ENCODE peak calls at places on chromosomes 13 and 19, in four cellular contexts. O, Q, Z and I are unnamed samples.

GRCh38 chr19:19157808-19158207 is 12.3 kb downstream of the MEF2B start:
- DNase-seq in O (no peak), Q (no peak), Z (no peak), I (no peak)

GRCh38 chr13:54185785-54186184 is 1157.2 kb downstream of the OLFM4 start:
- DNase-seq in O (no peak), Q (peak; percentile 7), Z (no peak), I (no peak)

GRCh38 chr13:26300140-26300539 is 46.2 kb downstream of the CDK8 start:
- DNase-seq in O (no peak), Q (no peak), Z (no peak), I (no peak)

GRCh38 chr19:10686193-10686592 is 15.0 kb upstream of the QTRT1 start:
- DNase-seq in O (no peak), Q (no peak), Z (no peak), I (no peak)

GRCh38 chr19:28426902-28427232 is 786.1 kb downstream of the UQCRFS1 start:
- DNase-seq in O (no peak), Q (no peak), Z (no peak), I (no peak)

GRCh38 chr13:111123221-111123620 is 8.1 kb downstream of the ARHGEF7 start:
- DNase-seq in O (no peak), Q (no peak), Z (no peak), I (no peak)

GRCh38 chr19:10238172-10238783 is 7.1 kb upstream of the S1PR2 start:
- DNase-seq in O (no peak), Q (peak; percentile 94), Z (peak; percentile 87), I (no peak)

GRCh38 chr19:50173144-50173543 is 10.1 kb upstream of the IZUMO2 start:
- DNase-seq in O (no peak), Q (no peak), Z (no peak), I (no peak)

GRCh38 chr19:3324405-3324856 is 42.0 kb upstream of the NFIC start:
- DNase-seq in O (peak; percentile 53), Q (no peak), Z (peak; percentile 81), I (no peak)

GRCh38 chr13:24178847-24179845 is 18.6 kb downstream of the SPATA13 start:
- DNase-seq in O (no peak), Q (no peak), Z (no peak), I (no peak)

GRCh38 chr13:76965759-76966421 is 17.6 kb downstream of the ACOD1 start:
- DNase-seq in O (peak; percentile 19), Q (no peak), Z (peak; percentile 90), I (no peak)

GRCh38 chr19:14127929-14128509 is 8.4 kb downstream of the ASF1B start:
- DNase-seq in O (no peak), Q (no peak), Z (peak; percentile 39), I (no peak)

GRCh38 chr13:61994174-61994573 is 578.5 kb upstream of the PCDH20 start:
- DNase-seq in O (no peak), Q (no peak), Z (no peak), I (no peak)

GRCh38 chr19:6536138-6536671 is 5.4 kb downstream of the TNFSF9 start:
- DNase-seq in O (no peak), Q (no peak), Z (peak; percentile 60), I (peak; percentile 7)

GRCh38 chr13:110326263-110326904 is 19.3 kb downstream of the COL4A2 start:
- DNase-seq in O (no peak), Q (no peak), Z (no peak), I (no peak)

GRCh38 chr19:17922138-17922537 is 10.7 kb upstream of the CCDC124 start:
- DNase-seq in O (no peak), Q (no peak), Z (no peak), I (no peak)

GRCh38 chr13:21476893-21477472 is 17.9 kb upstream of the ZDHHC20 start:
- DNase-seq in O (peak; percentile 91), Q (peak; percentile 28), Z (peak; percentile 91), I (peak; percentile 89)

GRCh38 chr13:23771966-23772365 is 117.2 kb downstream of the MIPEP start:
- DNase-seq in O (no peak), Q (no peak), Z (no peak), I (no peak)

GRCh38 chr13:44425815-44426078 is 52.1 kb downstream of the SERP2 start:
- DNase-seq in O (no peak), Q (no peak), Z (no peak), I (no peak)

GRCh38 chr19:46634656-46635218 is 1.3 kb downstream of the GNG8 start:
- DNase-seq in O (no peak), Q (no peak), Z (no peak), I (no peak)

GRCh38 chr19:17328517-17329060 is 6.1 kb downstream of the ANO8 start:
- DNase-seq in O (no peak), Q (no peak), Z (no peak), I (no peak)

GRCh38 chr13:112636401-112636975 is 48.5 kb upstream of the TUBGCP3 start:
- DNase-seq in O (no peak), Q (no peak), Z (no peak), I (no peak)

GRCh38 chr13:90918551-90918950 is 428.9 kb upstream of the MIR17HG start:
- DNase-seq in O (no peak), Q (no peak), Z (no peak), I (no peak)

GRCh38 chr19:29285878-29286277 is 72.9 kb upstream of the UQCRFS1 start:
- DNase-seq in O (peak; percentile 50), Q (no peak), Z (no peak), I (peak; percentile 49)

GRCh38 chr19:3046621-3047306 is 15.5 kb downstream of the TLE5 start:
- DNase-seq in O (no peak), Q (no peak), Z (peak; percentile 89), I (no peak)

GRCh38 chr19:49327878-49328544 is 3.0 kb upstream of the SLC6A16 start:
- DNase-seq in O (no peak), Q (no peak), Z (no peak), I (no peak)

GRCh38 chr13:106262886-106263285 is 272.6 kb downstream of the EFNB2 start:
- DNase-seq in O (no peak), Q (no peak), Z (no peak), I (no peak)

GRCh38 chr13:79810671-79811070 is 329.7 kb downstream of the NDFIP2 start:
- DNase-seq in O (no peak), Q (no peak), Z (no peak), I (no peak)

GRCh38 chr19:38457202-38457601 is 23.7 kb downstream of the RYR1 start:
- DNase-seq in O (no peak), Q (no peak), Z (no peak), I (no peak)

GRCh38 chr19:38845374-38846024 is 4.3 kb downstream of the HNRNPL start:
- DNase-seq in O (no peak), Q (no peak), Z (no peak), I (no peak)

GRCh38 chr13:42007844-42008243 is 40.6 kb upstream of the DGKH start:
- DNase-seq in O (no peak), Q (no peak), Z (no peak), I (no peak)

GRCh38 chr13:75788494-75788991 is 152.4 kb downstream of the LMO7 start:
- DNase-seq in O (no peak), Q (no peak), Z (peak; percentile 54), I (no peak)

GRCh38 chr19:12544401-12544876 is 6.8 kb downstream of the ZNF564 start:
- DNase-seq in O (no peak), Q (no peak), Z (no peak), I (no peak)

GRCh38 chr13:49524740-49525501 is 29.2 kb downstream of the PHF11 start:
- DNase-seq in O (no peak), Q (no peak), Z (no peak), I (no peak)

GRCh38 chr19:4722671-4723464 is 774 bp downstream of the DPP9 start:
- DNase-seq in O (no peak), Q (no peak), Z (peak; percentile 71), I (peak; percentile 40)